ENCODE peak calls at places on chromosomes 16 and 17, in four cellular contexts. Z is AG08395; Y is stimulated activated CD4-positive, alpha-beta T cell treated with anti-CD3 and anti-CD28 coated beads, Interleukin-1b, Interleukin-23, amount 100 ng/mL, for 24 hours; C is stimulated activated CD8-positive, alpha-beta memory T cell treated with anti-CD3 and anti-CD28 coated beads, Interleukin-7, amount 100 ng/mL, for 1 hour. X is an unnamed sample.

GRCh38 chr17:75183999-75184884 is 1.5 kb upstream of the SUMO2 start:
- DNase-seq in C (no peak), Y (no peak), Z (no peak), X (no peak)

GRCh38 chr16:46689492-46690280 is at the start of gene ORC6:
- DNase-seq in Y (peak), Z (peak), C (peak), X (peak)

GRCh38 chr16:30510392-30510938 is 15.9 kb downstream of the ZNF768 start:
- DNase-seq in C (no peak), Z (no peak), Y (no peak), X (no peak)

GRCh38 chr17:35765086-35765710 is 4.5 kb downstream of the C17orf50 start:
- DNase-seq in C (no peak), Z (no peak), Y (no peak), X (no peak)

GRCh38 chr17:72715906-72716572 is 376.4 kb downstream of the SLC39A11 start:
- DNase-seq in Z (peak), C (no peak), Y (no peak), X (no peak)

GRCh38 chr16:4523686-4524085 is 14.9 kb downstream of the CDIP1 start:
- DNase-seq in C (no peak), Y (no peak), Z (no peak), X (no peak)

GRCh38 chr17:30005709-30006320 is 64.4 kb downstream of the EFCAB5 start:
- DNase-seq in C (no peak), Z (no peak), Y (no peak), X (no peak)

GRCh38 chr16:4086153-4086552 is 30.1 kb downstream of the ADCY9 start:
- DNase-seq in C (no peak), Z (no peak), Y (no peak), X (no peak)

X was measured in WTC11.